ENCODE peak calls at places on chromosomes 6 and 20, in eight cellular contexts. J, H, K, G, A, U, E and S are unnamed samples.

GRCh38 chr20:57568088-57568896 is 7.4 kb downstream of the PCK1 start:
- DNase-seq in J (no peak), G (no peak), A (no peak), K (no peak), H (no peak), E (no peak), U (no peak), S (no peak)

GRCh38 chr6:46989384-46989783 is 52.7 kb downstream of the ADGRF1 start:
- DNase-seq in K (no peak), U (no peak), E (no peak), J (no peak), H (no peak), A (no peak), G (no peak), S (no peak)

GRCh38 chr20:6081236-6081635 is 27.4 kb upstream of the LRRN4 start:
- DNase-seq in J (no peak), K (no peak), U (no peak), G (no peak), A (no peak), H (no peak), E (no peak), S (no peak)

GRCh38 chr6:40138273-40138720 is 204.0 kb upstream of the MOCS1 start:
- DNase-seq in H (no peak), U (no peak), G (no peak), A (peak; percentile 42), E (no peak), J (no peak), K (no peak), S (no peak)

GRCh38 chr6:125588268-125588667 is 161.2 kb upstream of the HEY2 start:
- DNase-seq in H (no peak), J (no peak), U (no peak), K (no peak), E (no peak), A (no peak), G (no peak), S (no peak)

GRCh38 chr6:56259163-56259562 is 11.8 kb upstream of the COL21A1 start:
- DNase-seq in E (no peak), H (no peak), G (no peak), K (no peak), A (no peak), U (no peak), J (no peak), S (no peak)

GRCh38 chr6:46191961-46192360 is 21.2 kb upstream of the ENPP5 start:
- DNase-seq in K (no peak), H (no peak), U (no peak), J (no peak), A (no peak), E (peak; percentile 61), G (no peak), S (no peak)

GRCh38 chr20:41014557-41015088 is 14.0 kb upstream of the TOP1 start:
- DNase-seq in K (no peak), H (no peak), J (no peak), U (no peak), G (no peak), A (no peak), E (no peak), S (no peak)

GRCh38 chr6:113672691-113673149 is 184.4 kb upstream of the MARCKS start:
- DNase-seq in E (peak; percentile 33), H (no peak), A (no peak), U (no peak), K (peak; percentile 67), G (no peak), J (peak; percentile 49), S (no peak)

GRCh38 chr6:113011803-113012202 is 664.7 kb downstream of the RFPL4B start:
- DNase-seq in E (no peak), G (no peak), A (no peak), H (no peak), K (no peak), J (no peak), U (no peak), S (no peak)

GRCh38 chr20:10656270-10656669 is 17.5 kb downstream of the JAG1 start:
- DNase-seq in G (no peak), K (no peak), A (no peak), H (no peak), E (no peak), J (no peak), U (no peak), S (no peak)

GRCh38 chr20:49336786-49337185 is 58.9 kb upstream of the ZNFX1 start:
- DNase-seq in K (no peak), H (no peak), G (no peak), U (no peak), J (no peak), A (no peak), E (no peak), S (no peak)

GRCh38 chr6:4582506-4582905 is 193.7 kb upstream of the CDYL start:
- DNase-seq in H (no peak), K (no peak), J (no peak), G (no peak), A (no peak), E (no peak), U (no peak), S (no peak)

GRCh38 chr6:107787589-107787960 is 36.5 kb downstream of the SCML4 start:
- DNase-seq in E (no peak), K (no peak), A (no peak), H (no peak), U (no peak), J (no peak), G (no peak), S (no peak)

GRCh38 chr20:38229376-38230252 is 30.9 kb downstream of the KIAA1755 start:
- DNase-seq in A (no peak), G (peak; percentile 27), E (peak; percentile 76), J (no peak), U (peak; percentile 66), K (no peak), H (no peak), S (peak; percentile 52)

GRCh38 chr6:25278557-25278913 is 639 bp upstream of the CARMIL1 start:
- DNase-seq in G (no peak), J (no peak), A (no peak), H (no peak), E (no peak), U (peak; percentile 28), K (no peak), S (no peak)